ENCODE peak calls at places on chromosomes 3 and 15, in eight cellular contexts. One of them, this sample, is unnamed.

GRCh38 chr15:85804481-85805165 is 9.9 kb upstream of the KLHL25 start:
- DNase-seq in kidney: no peak
- DNase-seq in OCI-LY7: no peak
- DNase-seq in A549: no peak
- DNase-seq in upper lobe of right lung: no peak
- DNase-seq in SJCRH30: no peak
- DNase-seq in HCT116: no peak
- DNase-seq in aorta: peak
- DNase-seq in this sample: no peak

GRCh38 chr3:172089250-172089649 is 49.9 kb downstream of the FNDC3B start:
- DNase-seq in kidney: no peak
- DNase-seq in OCI-LY7: no peak
- DNase-seq in A549: no peak
- DNase-seq in upper lobe of right lung: no peak
- DNase-seq in SJCRH30: peak
- DNase-seq in HCT116: no peak
- DNase-seq in aorta: no peak
- DNase-seq in this sample: no peak

GRCh38 chr3:52339612-52340011 is 23.5 kb downstream of the DNAH1 start:
- DNase-seq in kidney: no peak
- DNase-seq in OCI-LY7: peak
- DNase-seq in A549: peak
- DNase-seq in upper lobe of right lung: no peak
- DNase-seq in SJCRH30: peak
- DNase-seq in HCT116: peak
- DNase-seq in aorta: no peak
- DNase-seq in this sample: no peak

GRCh38 chr3:15438988-15439387 is 11.6 kb downstream of the EAF1 start:
- DNase-seq in kidney: no peak
- DNase-seq in OCI-LY7: no peak
- DNase-seq in A549: no peak
- DNase-seq in upper lobe of right lung: no peak
- DNase-seq in SJCRH30: no peak
- DNase-seq in HCT116: no peak
- DNase-seq in aorta: no peak
- DNase-seq in this sample: no peak

GRCh38 chr3:139601191-139601961 is 61.8 kb upstream of the RBP1 start:
- DNase-seq in kidney: no peak
- DNase-seq in OCI-LY7: no peak
- DNase-seq in A549: no peak
- DNase-seq in upper lobe of right lung: no peak
- DNase-seq in SJCRH30: no peak
- DNase-seq in HCT116: no peak
- DNase-seq in aorta: no peak
- DNase-seq in this sample: no peak

GRCh38 chr15:60397772-60398445 is at the start of gene ANXA2:
- DNase-seq in kidney: peak
- DNase-seq in OCI-LY7: peak
- DNase-seq in A549: peak
- DNase-seq in upper lobe of right lung: peak
- DNase-seq in SJCRH30: peak
- DNase-seq in HCT116: peak
- DNase-seq in aorta: peak
- DNase-seq in this sample: peak

GRCh38 chr15:35519536-35520149 is 26.3 kb downstream of the DPH6 start:
- DNase-seq in kidney: no peak
- DNase-seq in OCI-LY7: peak
- DNase-seq in A549: no peak
- DNase-seq in upper lobe of right lung: no peak
- DNase-seq in SJCRH30: peak
- DNase-seq in HCT116: peak
- DNase-seq in aorta: no peak
- DNase-seq in this sample: no peak

GRCh38 chr3:11613851-11614491 is 29.7 kb downstream of the VGLL4 start:
- DNase-seq in kidney: no peak
- DNase-seq in OCI-LY7: no peak
- DNase-seq in A549: no peak
- DNase-seq in upper lobe of right lung: peak
- DNase-seq in SJCRH30: peak
- DNase-seq in HCT116: no peak
- DNase-seq in aorta: no peak
- DNase-seq in this sample: peak

GRCh38 chr3:40924559-40925058 is 274.7 kb upstream of the CTNNB1 start:
- DNase-seq in kidney: no peak
- DNase-seq in OCI-LY7: no peak
- DNase-seq in A549: no peak
- DNase-seq in upper lobe of right lung: no peak
- DNase-seq in SJCRH30: no peak
- DNase-seq in HCT116: no peak
- DNase-seq in aorta: no peak
- DNase-seq in this sample: no peak

GRCh38 chr3:69558912-69559311 is 173.0 kb upstream of the FRMD4B start:
- DNase-seq in kidney: no peak
- DNase-seq in OCI-LY7: no peak
- DNase-seq in A549: no peak
- DNase-seq in upper lobe of right lung: no peak
- DNase-seq in SJCRH30: peak
- DNase-seq in HCT116: no peak
- DNase-seq in aorta: no peak
- DNase-seq in this sample: no peak

GRCh38 chr3:12979151-12979946 is 93.9 kb downstream of the IQSEC1 start:
- DNase-seq in kidney: no peak
- DNase-seq in OCI-LY7: no peak
- DNase-seq in A549: no peak
- DNase-seq in upper lobe of right lung: no peak
- DNase-seq in SJCRH30: no peak
- DNase-seq in HCT116: no peak
- DNase-seq in aorta: peak
- DNase-seq in this sample: no peak

GRCh38 chr3:31980530-31981205 is 394 bp downstream of the OSBPL10 start:
- DNase-seq in kidney: peak
- DNase-seq in OCI-LY7: peak
- DNase-seq in A549: peak
- DNase-seq in upper lobe of right lung: peak
- DNase-seq in SJCRH30: no peak
- DNase-seq in HCT116: peak
- DNase-seq in aorta: peak
- DNase-seq in this sample: peak

GRCh38 chr15:58535894-58536293 is 104.1 kb downstream of the LIPC start:
- DNase-seq in kidney: no peak
- DNase-seq in OCI-LY7: no peak
- DNase-seq in A549: no peak
- DNase-seq in upper lobe of right lung: no peak
- DNase-seq in SJCRH30: no peak
- DNase-seq in HCT116: no peak
- DNase-seq in aorta: no peak
- DNase-seq in this sample: no peak

GRCh38 chr15:83657549-83657948 is 3.6 kb downstream of the ADAMTSL3 start:
- DNase-seq in kidney: no peak
- DNase-seq in OCI-LY7: no peak
- DNase-seq in A549: no peak
- DNase-seq in upper lobe of right lung: no peak
- DNase-seq in SJCRH30: peak
- DNase-seq in HCT116: peak
- DNase-seq in aorta: no peak
- DNase-seq in this sample: no peak

GRCh38 chr3:194996746-194997145 is 274.2 kb downstream of the XXYLT1 start:
- DNase-seq in kidney: no peak
- DNase-seq in OCI-LY7: no peak
- DNase-seq in A549: no peak
- DNase-seq in upper lobe of right lung: peak
- DNase-seq in SJCRH30: no peak
- DNase-seq in HCT116: no peak
- DNase-seq in aorta: no peak
- DNase-seq in this sample: no peak

GRCh38 chr3:130834476-130834875 is 59.4 kb upstream of the ATP2C1 start:
- DNase-seq in kidney: no peak
- DNase-seq in OCI-LY7: no peak
- DNase-seq in A549: no peak
- DNase-seq in upper lobe of right lung: no peak
- DNase-seq in SJCRH30: no peak
- DNase-seq in HCT116: no peak
- DNase-seq in aorta: no peak
- DNase-seq in this sample: no peak

GRCh38 chr3:13194285-13195209 is 121.3 kb upstream of the IQSEC1 start:
- DNase-seq in kidney: peak
- DNase-seq in OCI-LY7: no peak
- DNase-seq in A549: no peak
- DNase-seq in upper lobe of right lung: no peak
- DNase-seq in SJCRH30: no peak
- DNase-seq in HCT116: no peak
- DNase-seq in aorta: no peak
- DNase-seq in this sample: peak

GRCh38 chr3:167866321-167866720 is 130.8 kb downstream of the SERPINI1 start:
- DNase-seq in kidney: no peak
- DNase-seq in OCI-LY7: no peak
- DNase-seq in A549: no peak
- DNase-seq in upper lobe of right lung: no peak
- DNase-seq in SJCRH30: no peak
- DNase-seq in HCT116: no peak
- DNase-seq in aorta: no peak
- DNase-seq in this sample: no peak

GRCh38 chr15:25439456-25439836 is 622 bp upstream of the UBE3A start:
- DNase-seq in kidney: no peak
- DNase-seq in OCI-LY7: peak
- DNase-seq in A549: no peak
- DNase-seq in upper lobe of right lung: no peak
- DNase-seq in SJCRH30: no peak
- DNase-seq in HCT116: peak
- DNase-seq in aorta: no peak
- DNase-seq in this sample: no peak

GRCh38 chr15:58628206-58629057 is 121.1 kb downstream of the ADAM10 start:
- DNase-seq in kidney: no peak
- DNase-seq in OCI-LY7: peak
- DNase-seq in A549: no peak
- DNase-seq in upper lobe of right lung: no peak
- DNase-seq in SJCRH30: no peak
- DNase-seq in HCT116: no peak
- DNase-seq in aorta: no peak
- DNase-seq in this sample: no peak

GRCh38 chr3:39208463-39209055 is 16.2 kb upstream of the XIRP1 start:
- DNase-seq in kidney: no peak
- DNase-seq in OCI-LY7: peak
- DNase-seq in A549: peak
- DNase-seq in upper lobe of right lung: no peak
- DNase-seq in SJCRH30: peak
- DNase-seq in HCT116: peak
- DNase-seq in aorta: peak
- DNase-seq in this sample: peak

GRCh38 chr3:42638339-42638842 is 15.1 kb upstream of the ZBTB47 start:
- DNase-seq in kidney: no peak
- DNase-seq in OCI-LY7: no peak
- DNase-seq in A549: no peak
- DNase-seq in upper lobe of right lung: no peak
- DNase-seq in SJCRH30: no peak
- DNase-seq in HCT116: no peak
- DNase-seq in aorta: no peak
- DNase-seq in this sample: no peak

GRCh38 chr3:52188586-52189404 is 9.2 kb upstream of the ALAS1 start:
- DNase-seq in kidney: no peak
- DNase-seq in OCI-LY7: no peak
- DNase-seq in A549: no peak
- DNase-seq in upper lobe of right lung: no peak
- DNase-seq in SJCRH30: no peak
- DNase-seq in HCT116: no peak
- DNase-seq in aorta: no peak
- DNase-seq in this sample: no peak

GRCh38 chr3:129360705-129361460 is 67.6 kb downstream of the EFCAB12 start:
- DNase-seq in kidney: no peak
- DNase-seq in OCI-LY7: no peak
- DNase-seq in A549: no peak
- DNase-seq in upper lobe of right lung: no peak
- DNase-seq in SJCRH30: no peak
- DNase-seq in HCT116: no peak
- DNase-seq in aorta: no peak
- DNase-seq in this sample: no peak

GRCh38 chr3:64684715-64685261 is 3.0 kb downstream of the ADAMTS9 start:
- DNase-seq in kidney: peak
- DNase-seq in OCI-LY7: no peak
- DNase-seq in A549: no peak
- DNase-seq in upper lobe of right lung: peak
- DNase-seq in SJCRH30: peak
- DNase-seq in HCT116: no peak
- DNase-seq in aorta: peak
- DNase-seq in this sample: peak

GRCh38 chr15:99076555-99077308 is 28.1 kb upstream of the SYNM start:
- DNase-seq in kidney: no peak
- DNase-seq in OCI-LY7: peak
- DNase-seq in A549: peak
- DNase-seq in upper lobe of right lung: peak
- DNase-seq in SJCRH30: peak
- DNase-seq in HCT116: peak
- DNase-seq in aorta: no peak
- DNase-seq in this sample: no peak
- H3K27ac ChIP-seq in kidney: no peak
- H3K27ac ChIP-seq in OCI-LY7: no peak
- H3K27ac ChIP-seq in A549: peak
- H3K27ac ChIP-seq in upper lobe of right lung: no peak
- H3K27ac ChIP-seq in SJCRH30: no peak
- H3K27ac ChIP-seq in HCT116: no peak
- H3K27ac ChIP-seq in aorta: no peak
- H3K27ac ChIP-seq in this sample: no peak

GRCh38 chr3:98542623-98543022 is 10.8 kb downstream of the GPR15 start:
- DNase-seq in kidney: no peak
- DNase-seq in OCI-LY7: no peak
- DNase-seq in A549: no peak
- DNase-seq in upper lobe of right lung: no peak
- DNase-seq in SJCRH30: no peak
- DNase-seq in HCT116: no peak
- DNase-seq in aorta: no peak
- DNase-seq in this sample: no peak
- H3K4me3 ChIP-seq in kidney: no peak
- H3K4me3 ChIP-seq in OCI-LY7: no peak
- H3K4me3 ChIP-seq in A549: no peak
- H3K4me3 ChIP-seq in upper lobe of right lung: no peak
- H3K4me3 ChIP-seq in SJCRH30: no peak
- H3K4me3 ChIP-seq in HCT116: no peak
- H3K4me3 ChIP-seq in aorta: no peak
- H3K4me3 ChIP-seq in this sample: no peak

GRCh38 chr3:29583861-29584260 is 303.0 kb downstream of the RBMS3 start:
- DNase-seq in kidney: no peak
- DNase-seq in OCI-LY7: no peak
- DNase-seq in A549: no peak
- DNase-seq in upper lobe of right lung: no peak
- DNase-seq in SJCRH30: no peak
- DNase-seq in HCT116: no peak
- DNase-seq in aorta: no peak
- DNase-seq in this sample: no peak
- H3K27ac ChIP-seq in kidney: no peak
- H3K27ac ChIP-seq in OCI-LY7: no peak
- H3K27ac ChIP-seq in A549: no peak
- H3K27ac ChIP-seq in upper lobe of right lung: no peak
- H3K27ac ChIP-seq in SJCRH30: no peak
- H3K27ac ChIP-seq in HCT116: no peak
- H3K27ac ChIP-seq in aorta: no peak
- H3K27ac ChIP-seq in this sample: no peak

DNA sequence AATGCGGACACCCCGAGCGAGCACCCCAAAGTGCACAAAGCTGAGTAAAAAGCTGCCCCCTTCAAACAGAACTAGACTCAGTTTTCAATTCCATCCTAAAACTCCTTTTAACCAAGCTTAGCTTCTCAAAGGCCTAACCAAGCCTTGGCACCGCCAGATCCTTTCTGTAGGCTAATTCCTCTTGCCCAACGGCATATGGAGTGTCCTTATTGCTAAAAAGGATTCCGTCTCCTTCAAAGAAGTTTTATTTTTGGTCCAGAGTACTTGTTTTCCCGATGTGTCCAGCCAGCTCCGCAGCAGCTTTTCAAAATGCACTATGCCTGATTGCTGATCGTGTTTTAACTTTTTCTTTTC is 5.3 kb downstream of the BHLHE40 start:
- DNase-seq in kidney: no peak
- DNase-seq in OCI-LY7: no peak
- DNase-seq in A549: no peak
- DNase-seq in upper lobe of right lung: no peak
- DNase-seq in SJCRH30: no peak
- DNase-seq in HCT116: no peak
- DNase-seq in aorta: no peak
- DNase-seq in this sample: no peak
- H3K4me3 ChIP-seq in kidney: peak
- H3K4me3 ChIP-seq in OCI-LY7: no peak
- H3K4me3 ChIP-seq in A549: peak
- H3K4me3 ChIP-seq in upper lobe of right lung: peak
- H3K4me3 ChIP-seq in SJCRH30: no peak
- H3K4me3 ChIP-seq in HCT116: no peak
- H3K4me3 ChIP-seq in aorta: no peak
- H3K4me3 ChIP-seq in this sample: peak